ENCODE peak calls at places on chromosomes 5 and 9, in six cellular contexts. T, J, W, V, H and E are unnamed samples.

GRCh38 chr9:116334581-116335150 is 181.1 kb downstream of the PAPPA start:
- DNase-seq in T (no peak), J (no peak), W (no peak), V (no peak), H (no peak), E (no peak)

GRCh38 chr9:120107138-120107537 is 472.8 kb downstream of the CDK5RAP2 start:
- DNase-seq in T (no peak), J (no peak), W (no peak), V (no peak), H (no peak), E (no peak)

GRCh38 chr9:100284247-100284646 is 68.5 kb downstream of the TEX10 start:
- DNase-seq in T (no peak), J (no peak), W (no peak), V (no peak), H (no peak), E (no peak)

GRCh38 chr5:58153255-58153654 is 306.6 kb downstream of the PLK2 start:
- DNase-seq in T (no peak), J (no peak), W (no peak), V (peak), H (no peak), E (no peak)

GRCh38 chr9:35827486-35827885 is 1.0 kb downstream of the FAM221B start:
- DNase-seq in T (no peak), J (no peak), W (no peak), V (peak), H (no peak), E (no peak)

GRCh38 chr5:61809651-61810050 is 477.6 kb downstream of the ZSWIM6 start:
- DNase-seq in T (no peak), J (no peak), W (no peak), V (no peak), H (peak), E (no peak)

GRCh38 chr5:5011151-5011550 is 129.0 kb upstream of the ADAMTS16 start:
- DNase-seq in T (no peak), J (no peak), W (no peak), V (no peak), H (no peak), E (no peak)

GRCh38 chr9:10396641-10397040 is 216.2 kb downstream of the PTPRD start:
- DNase-seq in T (no peak), J (no peak), W (no peak), V (no peak), H (no peak), E (no peak)

GRCh38 chr5:175706499-175706898 is 48.6 kb downstream of the HRH2 start:
- DNase-seq in T (no peak), J (no peak), W (no peak), V (no peak), H (peak), E (no peak)

GRCh38 chr5:151084363-151084762 is 3.5 kb upstream of the TNIP1 start:
- DNase-seq in T (no peak), J (no peak), W (no peak), V (peak), H (no peak), E (no peak)

GRCh38 chr5:151085517-151086031 is 4.7 kb upstream of the TNIP1 start:
- DNase-seq in T (peak), J (no peak), W (no peak), V (peak), H (peak), E (peak)

GRCh38 chr5:151086192-151086869 is 5.5 kb upstream of the TNIP1 start:
- DNase-seq in T (no peak), J (no peak), W (no peak), V (no peak), H (no peak), E (no peak)

GRCh38 chr5:151087475-151087874 is 6.6 kb upstream of the TNIP1 start:
- DNase-seq in T (no peak), J (no peak), W (no peak), V (peak), H (no peak), E (no peak)

DNA sequence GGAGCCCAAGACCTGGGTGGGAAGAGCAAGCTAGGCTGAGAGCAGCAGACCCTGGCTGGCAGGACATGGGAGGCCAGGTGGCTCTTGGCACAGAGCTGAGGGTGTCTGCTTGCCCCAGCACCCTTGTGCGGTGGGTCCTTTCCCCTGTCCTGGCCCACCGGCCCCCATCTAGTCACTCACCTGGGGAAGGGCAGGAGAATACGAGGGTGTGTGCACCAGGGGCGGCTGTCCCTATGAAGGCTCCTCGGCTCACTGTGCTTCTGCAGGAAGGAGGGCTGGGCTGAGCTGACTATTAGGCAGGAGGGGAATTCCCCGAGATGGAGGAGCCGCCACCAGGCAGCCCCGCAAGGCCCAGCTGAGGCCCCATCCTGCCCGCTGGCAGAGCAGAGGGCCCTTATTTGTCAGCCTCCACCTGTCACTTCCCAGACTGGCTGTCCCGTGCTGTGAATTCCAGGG is 6.1 kb upstream of the TNIP1 start:
- DNase-seq in T (no peak), J (no peak), W (no peak), V (peak), H (peak), E (no peak)
- TF ChIP-seq POLR2A in T (no peak), J (no peak), W (no peak), V (no peak), H (no peak), E (no peak)

GRCh38 chr5:156936972-156937371 is 26.1 kb downstream of the TIMD4 start:
- DNase-seq in T (no peak), J (no peak), W (no peak), V (no peak), H (no peak), E (no peak)
- TF ChIP-seq POLR2A in T (no peak), J (no peak), W (no peak), V (no peak), H (no peak), E (no peak)

DNA sequence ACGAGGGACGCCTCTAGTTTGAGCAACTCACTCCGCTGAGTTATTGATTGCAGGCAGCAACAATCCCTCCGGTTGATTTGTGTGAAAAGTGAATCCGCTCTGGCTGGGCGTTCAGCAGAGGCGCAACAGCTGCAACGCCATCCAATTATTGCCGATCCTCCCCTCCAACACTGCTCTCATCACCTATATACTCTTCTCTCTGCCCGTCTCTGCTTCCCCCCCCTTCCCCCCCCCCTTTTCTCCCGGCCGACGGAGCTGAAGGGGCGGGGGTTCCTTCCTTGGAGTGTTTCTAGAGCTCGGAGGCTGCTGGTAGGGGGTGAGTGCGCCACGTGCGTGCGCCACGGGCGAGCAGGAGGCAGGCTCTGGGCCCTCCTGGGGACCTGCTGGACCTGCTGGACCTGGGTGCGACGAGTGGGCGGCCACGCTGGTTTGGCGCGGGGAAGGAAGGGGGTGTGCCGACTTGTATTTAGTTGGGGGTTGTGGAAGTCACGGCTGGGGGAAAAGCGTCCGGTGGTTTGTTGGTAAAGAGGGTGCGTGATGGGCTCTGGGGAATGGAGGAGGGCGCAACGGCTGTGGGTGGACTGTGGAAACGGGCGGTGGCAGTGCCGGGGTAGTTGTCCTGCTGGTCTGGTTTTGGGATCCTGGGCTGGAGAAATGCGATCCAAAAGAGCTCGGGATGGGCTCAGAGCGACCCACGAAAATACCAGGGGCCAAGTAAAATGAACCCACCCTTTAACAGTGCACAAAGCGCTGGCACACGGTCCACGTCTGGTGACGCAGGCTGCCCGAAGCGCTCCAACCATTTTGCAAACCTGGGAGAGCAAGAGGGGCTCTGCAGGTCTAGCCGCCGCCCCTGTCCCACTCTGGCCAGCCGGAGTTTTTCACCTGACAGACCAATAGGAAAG is 6.4 kb upstream of the MEF2C start:
- DNase-seq in T (peak), J (no peak), W (peak), V (peak), H (no peak), E (peak)
- TF ChIP-seq POLR2A in T (no peak), J (no peak), W (no peak), V (no peak), H (no peak), E (no peak)

GRCh38 chr5:113606298-113607134 is 93.0 kb downstream of the YTHDC2 start:
- DNase-seq in T (peak), J (peak), W (peak), V (peak), H (peak), E (peak)

GRCh38 chr5:113608113-113608551 is 94.6 kb downstream of the YTHDC2 start:
- DNase-seq in T (no peak), J (no peak), W (no peak), V (peak), H (no peak), E (no peak)

GRCh38 chr5:113601423-113601822 is 87.9 kb downstream of the YTHDC2 start:
- DNase-seq in T (no peak), J (no peak), W (no peak), V (no peak), H (no peak), E (no peak)

GRCh38 chr5:113612060-113612496 is 98.6 kb downstream of the YTHDC2 start:
- DNase-seq in T (no peak), J (peak), W (peak), V (peak), H (no peak), E (peak)

DNA sequence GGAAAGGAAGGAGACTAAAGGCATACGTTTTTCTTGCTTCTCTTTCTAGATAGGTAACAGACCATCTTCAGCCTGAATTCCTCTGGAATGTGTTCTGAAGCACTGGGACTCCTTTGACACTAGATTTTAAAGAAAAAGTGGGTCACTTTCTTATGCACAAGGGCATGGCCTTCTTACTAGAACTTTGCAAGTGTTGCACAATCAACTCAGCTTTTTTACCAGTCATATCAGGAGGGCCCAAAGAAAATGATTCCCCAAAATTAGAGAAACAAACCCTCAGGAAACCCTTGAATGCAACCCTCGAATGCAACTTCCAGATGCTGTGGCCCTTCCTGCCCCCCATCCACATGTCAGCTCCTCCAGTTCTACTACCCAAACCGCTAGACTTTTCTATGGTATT is 93.9 kb downstream of the YTHDC2 start:
- DNase-seq in T (no peak), J (no peak), W (no peak), V (no peak), H (no peak), E (no peak)
- TF ChIP-seq POLR2A in T (no peak), J (no peak), W (no peak), V (no peak), H (no peak), E (no peak)

GRCh38 chr5:100448250-100448649 is 86.9 kb upstream of the FAM174A start:
- DNase-seq in T (no peak), J (no peak), W (no peak), V (no peak), H (no peak), E (no peak)

GRCh38 chr5:100446879-100447278 is 88.3 kb upstream of the FAM174A start:
- DNase-seq in T (no peak), J (no peak), W (no peak), V (no peak), H (no peak), E (no peak)

DNA sequence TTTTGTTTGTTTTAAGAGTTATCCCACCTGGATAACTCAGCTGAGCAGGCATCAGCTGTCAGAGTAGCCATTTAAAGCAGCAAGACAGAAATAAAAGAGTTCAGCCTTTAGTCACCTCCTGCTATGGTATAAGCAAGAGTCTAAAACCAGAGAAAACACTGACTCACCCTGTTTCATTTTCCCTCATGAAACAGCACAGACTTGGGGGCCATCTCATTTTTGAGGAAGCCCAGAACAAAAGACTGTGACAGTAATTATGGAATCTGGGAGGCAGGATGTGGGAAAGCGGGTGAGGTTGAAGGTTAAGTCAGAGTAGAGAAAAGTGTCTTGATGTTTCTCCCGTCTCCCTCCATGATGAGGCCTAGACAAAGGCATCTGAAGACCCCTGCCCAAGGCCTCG is 90.2 kb upstream of the FAM174A start:
- DNase-seq in T (no peak), J (no peak), W (peak), V (peak), H (no peak), E (no peak)
- TF ChIP-seq POLR2A in T (no peak), J (no peak), W (no peak), V (no peak), H (no peak), E (no peak)